ENCODE peak calls at places on chromosomes 16 and 17, in five cellular contexts. D, L, A, F and E are unnamed samples. For H3K9me3, the result is how much of the 10 kb centered on the place peaks cover.

GRCh38 chr16:67339453-67339852 is 12.8 kb downstream of the LRRC36 start:
- DNase-seq in D (no peak), L (no peak), A (no peak), F (no peak), E (no peak)

GRCh38 chr16:85180047-85180878 is 68.0 kb upstream of the CIBAR2 start:
- DNase-seq in D (no peak), L (no peak), A (no peak), F (no peak), E (no peak)

GRCh38 chr17:21242780-21243515 is 10.3 kb downstream of the NATD1 start:
- DNase-seq in D (no peak), L (no peak), A (peak), F (no peak), E (no peak)

GRCh38 chr16:17836868-17837602 is 366.3 kb upstream of the XYLT1 start:
- DNase-seq in D (no peak), L (no peak), A (no peak), F (no peak), E (no peak)

GRCh38 chr17:45783593-45784292 is 377 bp upstream of the CRHR1 start:
- DNase-seq in D (peak), L (no peak), A (no peak), F (no peak), E (no peak)

GRCh38 chr16:1916654-1916990 is 1.6 kb downstream of the HS3ST6 start:
- DNase-seq in D (no peak), L (no peak), A (no peak), F (no peak), E (no peak)

GRCh38 chr17:9612016-9612415 is 33.3 kb upstream of the USP43 start:
- DNase-seq in D (no peak), L (no peak), A (no peak), F (no peak), E (no peak)

GRCh38 chr17:10117581-10118001 is 80.8 kb downstream of the GAS7 start:
- DNase-seq in D (no peak), L (no peak), A (no peak), F (no peak), E (no peak)

GRCh38 chr16:1560153-1560552 is 26.7 kb downstream of the TMEM204 start:
- DNase-seq in D (no peak), L (no peak), A (no peak), F (no peak), E (no peak)

GRCh38 chr16:29913514-29913913 is 12.5 kb downstream of the KCTD13 start:
- DNase-seq in D (no peak), L (no peak), A (no peak), F (no peak), E (no peak)

GRCh38 chr17:82281502-82282238 is 8.2 kb upstream of the CSNK1D start:
- DNase-seq in D (peak), L (no peak), A (no peak), F (no peak), E (no peak)

GRCh38 chr16:88999457-89000206 is 22.6 kb upstream of the CBFA2T3 start:
- DNase-seq in D (no peak), L (no peak), A (no peak), F (no peak), E (no peak)

GRCh38 chr16:89003831-89004208 is 26.8 kb upstream of the CBFA2T3 start:
- DNase-seq in D (no peak), L (no peak), A (no peak), F (no peak), E (no peak)

GRCh38 chr16:89001117-89002027 is 24.4 kb upstream of the CBFA2T3 start:
- DNase-seq in D (no peak), L (no peak), A (no peak), F (no peak), E (no peak)

GRCh38 chr16:89002851-89003830 is 26.1 kb upstream of the CBFA2T3 start:
- DNase-seq in D (no peak), L (no peak), A (peak), F (no peak), E (no peak)

GRCh38 chr16:89000207-89000959 is 23.4 kb upstream of the CBFA2T3 start:
- DNase-seq in D (no peak), L (no peak), A (no peak), F (no peak), E (no peak)
- H3K9me3 ChIP-seq in D (under half), L (under half), A (under half), F (under half), E (under half)

GRCh38 chr16:88292007-88292940 is 90.5 kb upstream of the ZNF469 start:
- DNase-seq in D (no peak), L (no peak), A (no peak), F (no peak), E (no peak)

GRCh38 chr16:88288303-88288702 is 94.5 kb upstream of the ZNF469 start:
- DNase-seq in D (no peak), L (no peak), A (no peak), F (no peak), E (no peak)

GRCh38 chr16:88290850-88291830 is 91.6 kb upstream of the ZNF469 start:
- DNase-seq in D (no peak), L (no peak), A (no peak), F (no peak), E (no peak)

GRCh38 chr16:88289001-88289400 is 93.8 kb upstream of the ZNF469 start:
- DNase-seq in D (no peak), L (no peak), A (no peak), F (no peak), E (no peak)

GRCh38 chr16:88289549-88290344 is 93.0 kb upstream of the ZNF469 start:
- DNase-seq in D (no peak), L (no peak), A (no peak), F (no peak), E (no peak)
- H3K9me3 ChIP-seq in D (under half), L (under half), A (under half), F (under half), E (under half)

GRCh38 chr16:71449020-71449419 is 7.2 kb upstream of the TLE7 start:
- DNase-seq in D (no peak), L (no peak), A (no peak), F (no peak), E (no peak)

GRCh38 chr16:71453051-71453450 is 9.0 kb downstream of the ZNF23 start:
- DNase-seq in D (no peak), L (no peak), A (no peak), F (no peak), E (no peak)

GRCh38 chr16:71443714-71444113 is 1.9 kb upstream of the TLE7 start:
- DNase-seq in D (no peak), L (no peak), A (no peak), F (no peak), E (no peak)

GRCh38 chr16:71448274-71448866 is 6.5 kb upstream of the TLE7 start:
- DNase-seq in D (no peak), L (no peak), A (no peak), F (no peak), E (no peak)
- H3K9me3 ChIP-seq in D (under half), L (under half), A (half or more), F (under half), E (under half)

GRCh38 chr16:49078571-49078970 is 203.1 kb downstream of the CBLN1 start:
- DNase-seq in D (no peak), L (no peak), A (no peak), F (no peak), E (no peak)

GRCh38 chr16:49075709-49076108 is 205.9 kb downstream of the CBLN1 start:
- DNase-seq in D (no peak), L (no peak), A (no peak), F (no peak), E (no peak)

GRCh38 chr16:49081556-49081955 is 200.1 kb downstream of the CBLN1 start:
- DNase-seq in D (no peak), L (no peak), A (no peak), F (no peak), E (no peak)

GRCh38 chr16:49078104-49078503 is 203.5 kb downstream of the CBLN1 start:
- DNase-seq in D (no peak), L (no peak), A (no peak), F (no peak), E (no peak)
- H3K9me3 ChIP-seq in D (under half), L (under half), A (under half), F (under half), E (under half)

DNA sequence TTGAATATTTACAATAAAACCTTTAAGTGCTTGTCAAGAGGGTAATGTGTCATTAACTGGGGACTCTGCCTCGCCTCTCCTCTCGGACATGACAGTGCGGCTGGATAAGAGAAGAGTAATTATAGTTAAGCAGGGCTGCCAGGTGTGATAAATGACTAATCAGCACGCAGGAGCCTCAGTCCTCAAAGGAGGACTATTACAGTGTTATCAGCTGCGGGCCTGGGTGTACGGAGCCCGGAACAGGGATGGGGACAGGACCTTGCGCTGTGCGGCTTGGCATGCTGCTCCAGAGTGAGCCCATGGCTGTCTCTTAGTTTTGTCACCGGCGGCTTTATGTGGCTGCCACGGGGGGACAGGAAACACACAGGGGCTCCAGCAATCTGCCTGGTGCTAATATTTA is 607.2 kb downstream of the MAF start:
- DNase-seq in D (no peak), L (no peak), A (no peak), F (no peak), E (no peak)
- H3K9me3 ChIP-seq in D (under half), L (under half), A (under half), F (under half), E (under half)

DNA sequence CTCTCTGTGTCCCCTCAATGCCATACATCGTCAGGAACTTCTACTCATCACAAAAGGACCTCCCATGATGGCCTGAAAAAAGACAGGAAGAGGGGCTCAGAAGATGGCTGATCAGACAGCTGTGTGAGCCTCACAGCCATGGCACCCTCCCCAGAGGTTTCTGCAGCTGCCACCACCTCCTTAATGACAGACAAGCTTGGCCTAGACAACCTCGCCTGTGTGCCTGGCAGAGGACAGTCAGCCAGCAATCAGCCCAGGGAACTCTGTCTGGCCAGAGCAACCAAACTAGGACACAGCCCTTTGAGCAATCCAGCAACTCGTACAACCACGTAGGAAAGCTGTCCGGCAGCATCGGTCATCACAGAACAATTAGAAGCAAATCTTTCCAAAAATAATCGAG is 54.2 kb upstream of the MED9 start:
- DNase-seq in D (no peak), L (no peak), A (no peak), F (no peak), E (no peak)
- H3K9me3 ChIP-seq in D (under half), L (under half), A (under half), F (under half), E (under half)

GRCh38 chr16:63038563-63039131 is 1002.4 kb upstream of the CDH8 start:
- DNase-seq in D (no peak), L (no peak), A (no peak), F (no peak), E (no peak)

GRCh38 chr16:63037761-63038562 is 1001.7 kb upstream of the CDH8 start:
- DNase-seq in D (no peak), L (no peak), A (no peak), F (no peak), E (no peak)
- H3K9me3 ChIP-seq in D (under half), L (under half), A (under half), F (under half), E (under half)

DNA sequence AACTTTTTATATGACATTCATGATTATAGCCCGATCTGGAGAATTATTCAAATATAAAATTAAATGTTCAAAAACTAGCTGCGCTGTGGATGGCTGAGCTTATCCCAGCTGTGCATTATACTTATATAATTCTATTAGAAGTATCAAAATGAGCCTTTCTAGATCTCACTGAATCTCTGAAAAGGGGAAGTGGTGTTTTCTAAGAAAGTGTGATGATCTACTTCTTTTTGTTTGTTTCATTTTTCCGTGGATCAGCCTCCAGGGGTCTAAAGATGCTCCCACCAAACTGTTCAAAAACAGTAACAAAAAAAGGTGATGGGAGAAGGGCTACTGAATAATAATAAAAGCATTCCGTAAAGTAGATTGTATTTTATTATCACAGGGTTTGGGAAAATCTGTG is 411.3 kb upstream of the PSMD7 start:
- DNase-seq in D (no peak), L (no peak), A (no peak), F (no peak), E (no peak)
- H3K9me3 ChIP-seq in D (under half), L (under half), A (under half), F (under half), E (under half)

DNA sequence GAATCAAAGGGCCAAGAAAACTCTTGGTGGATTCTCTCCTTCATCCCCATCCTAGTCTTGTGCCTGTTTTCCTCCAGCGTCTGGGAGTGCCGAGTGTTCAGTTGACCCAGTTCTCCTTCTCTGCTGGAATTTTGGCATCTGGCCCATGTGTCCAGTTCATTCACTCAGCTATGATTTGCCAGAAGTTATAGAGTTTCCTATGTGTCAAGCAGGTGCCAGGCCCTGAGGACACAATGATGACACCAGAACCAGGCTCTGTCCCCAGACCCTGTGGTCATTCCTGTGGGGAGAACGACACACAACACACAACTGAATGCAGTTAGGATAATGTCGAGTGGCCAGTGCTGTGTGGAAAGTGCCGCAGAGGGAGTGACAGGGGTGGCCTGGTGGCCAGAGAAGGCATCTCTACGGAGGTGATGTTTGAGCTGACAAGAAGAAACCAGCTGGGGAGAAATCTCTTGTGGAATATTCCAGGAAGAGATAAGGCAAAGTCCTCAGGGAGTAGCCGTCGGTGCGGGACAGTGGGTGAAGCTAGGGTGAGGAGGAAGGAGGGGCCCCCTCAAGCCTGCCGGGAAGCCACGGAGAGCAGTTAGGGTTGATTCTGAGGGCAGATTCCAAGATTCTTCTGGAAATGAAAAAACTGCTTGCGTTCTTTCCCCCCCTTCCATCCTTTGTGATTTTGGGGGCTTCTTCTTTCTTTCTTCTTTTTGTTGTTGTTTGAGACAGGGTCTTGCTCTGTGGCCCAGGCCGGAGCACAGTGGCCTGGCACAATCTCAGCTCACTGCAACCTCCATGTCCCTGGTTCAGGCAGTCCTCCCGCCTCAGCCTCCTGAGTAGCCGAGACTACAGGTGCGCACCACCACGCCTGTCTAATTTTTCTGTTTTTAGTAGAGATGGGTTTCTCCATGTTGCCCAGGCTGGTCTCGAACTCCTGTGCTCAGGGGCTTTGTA is 35.8 kb upstream of the IL34 start:
- DNase-seq in D (no peak), L (no peak), A (no peak), F (no peak), E (no peak)
- H3K9me3 ChIP-seq in D (under half), L (under half), A (under half), F (under half), E (under half)